ENCODE peak calls at places on chromosome X, in nine cellular contexts. One of them, this sample, is unnamed.

GRCh38 chrX:2908125-2908685 is 20.9 kb downstream of the ARSD start:
- DNase-seq in putamen: no peak
- DNase-seq in stimulated activated CD8-positive, alpha-beta memory T cell treated with anti-CD3 and anti-CD28 coated beads, Interleukin-4, amount 100 ng/mL, for 4 hours: no peak
- DNase-seq in AG09309: no peak
- DNase-seq in A549: no peak
- DNase-seq in head of caudate nucleus: no peak
- DNase-seq in cardiac fibroblast: no peak
- DNase-seq in tibial artery: no peak
- DNase-seq in Right ventricle myocardium superior: no peak
- DNase-seq in this sample: no peak

GRCh38 chrX:136880003-136880451 is 498 bp downstream of the RBMX start:
- DNase-seq in putamen: no peak
- DNase-seq in stimulated activated CD8-positive, alpha-beta memory T cell treated with anti-CD3 and anti-CD28 coated beads, Interleukin-4, amount 100 ng/mL, for 4 hours: peak; percentile 2
- DNase-seq in AG09309: no peak
- DNase-seq in A549: peak; percentile 22
- DNase-seq in head of caudate nucleus: no peak
- DNase-seq in cardiac fibroblast: peak; percentile 26
- DNase-seq in tibial artery: no peak
- DNase-seq in Right ventricle myocardium superior: peak; percentile 41
- DNase-seq in this sample: peak; percentile 20

GRCh38 chrX:154351183-154352011 is 23.0 kb downstream of the FLNA start:
- DNase-seq in putamen: no peak
- DNase-seq in stimulated activated CD8-positive, alpha-beta memory T cell treated with anti-CD3 and anti-CD28 coated beads, Interleukin-4, amount 100 ng/mL, for 4 hours: no peak
- DNase-seq in AG09309: no peak
- DNase-seq in A549: no peak
- DNase-seq in head of caudate nucleus: no peak
- DNase-seq in cardiac fibroblast: peak; percentile 0
- DNase-seq in tibial artery: peak; percentile 62
- DNase-seq in Right ventricle myocardium superior: peak; percentile 30
- DNase-seq in this sample: no peak

GRCh38 chrX:71301195-71301924 is at the start of gene ITGB1BP2:
- DNase-seq in putamen: no peak
- DNase-seq in stimulated activated CD8-positive, alpha-beta memory T cell treated with anti-CD3 and anti-CD28 coated beads, Interleukin-4, amount 100 ng/mL, for 4 hours: no peak
- DNase-seq in AG09309: no peak
- DNase-seq in A549: no peak
- DNase-seq in head of caudate nucleus: no peak
- DNase-seq in cardiac fibroblast: peak; percentile 61
- DNase-seq in tibial artery: peak; percentile 67
- DNase-seq in Right ventricle myocardium superior: no peak
- DNase-seq in this sample: peak; percentile 13

GRCh38 chrX:103175944-103176753 is 38.8 kb upstream of the BEX4 start:
- DNase-seq in putamen: peak; percentile 29
- DNase-seq in stimulated activated CD8-positive, alpha-beta memory T cell treated with anti-CD3 and anti-CD28 coated beads, Interleukin-4, amount 100 ng/mL, for 4 hours: peak; percentile 1
- DNase-seq in AG09309: no peak
- DNase-seq in A549: peak; percentile 37
- DNase-seq in head of caudate nucleus: peak; percentile 71
- DNase-seq in cardiac fibroblast: peak; percentile 61
- DNase-seq in tibial artery: peak; percentile 64
- DNase-seq in Right ventricle myocardium superior: peak; percentile 68
- DNase-seq in this sample: peak; percentile 36

GRCh38 chrX:2841511-2841910 is 12.8 kb downstream of the GYG2 start:
- DNase-seq in putamen: no peak
- DNase-seq in stimulated activated CD8-positive, alpha-beta memory T cell treated with anti-CD3 and anti-CD28 coated beads, Interleukin-4, amount 100 ng/mL, for 4 hours: no peak
- DNase-seq in AG09309: no peak
- DNase-seq in A549: no peak
- DNase-seq in head of caudate nucleus: no peak
- DNase-seq in cardiac fibroblast: no peak
- DNase-seq in tibial artery: no peak
- DNase-seq in Right ventricle myocardium superior: no peak
- DNase-seq in this sample: no peak

GRCh38 chrX:36916941-36917340 is 91.2 kb upstream of the FAM47C start:
- DNase-seq in putamen: no peak
- DNase-seq in stimulated activated CD8-positive, alpha-beta memory T cell treated with anti-CD3 and anti-CD28 coated beads, Interleukin-4, amount 100 ng/mL, for 4 hours: no peak
- DNase-seq in AG09309: no peak
- DNase-seq in A549: no peak
- DNase-seq in head of caudate nucleus: no peak
- DNase-seq in cardiac fibroblast: no peak
- DNase-seq in tibial artery: no peak
- DNase-seq in Right ventricle myocardium superior: no peak
- DNase-seq in this sample: no peak

GRCh38 chrX:100928660-100929613 is at the start of gene XKRX:
- DNase-seq in putamen: peak; percentile 1
- DNase-seq in stimulated activated CD8-positive, alpha-beta memory T cell treated with anti-CD3 and anti-CD28 coated beads, Interleukin-4, amount 100 ng/mL, for 4 hours: peak; percentile 5
- DNase-seq in AG09309: no peak
- DNase-seq in A549: peak; percentile 43
- DNase-seq in head of caudate nucleus: peak; percentile 26
- DNase-seq in cardiac fibroblast: no peak
- DNase-seq in tibial artery: peak; percentile 56
- DNase-seq in Right ventricle myocardium superior: peak; percentile 50
- DNase-seq in this sample: peak; percentile 20

GRCh38 chrX:118679290-118679689 is 48.1 kb upstream of the IL13RA1 start:
- DNase-seq in putamen: no peak
- DNase-seq in stimulated activated CD8-positive, alpha-beta memory T cell treated with anti-CD3 and anti-CD28 coated beads, Interleukin-4, amount 100 ng/mL, for 4 hours: no peak
- DNase-seq in AG09309: no peak
- DNase-seq in A549: no peak
- DNase-seq in head of caudate nucleus: no peak
- DNase-seq in cardiac fibroblast: no peak
- DNase-seq in tibial artery: no peak
- DNase-seq in Right ventricle myocardium superior: no peak
- DNase-seq in this sample: no peak

GRCh38 chrX:45009371-45010000 is 136.5 kb downstream of the KDM6A start:
- DNase-seq in putamen: no peak
- DNase-seq in stimulated activated CD8-positive, alpha-beta memory T cell treated with anti-CD3 and anti-CD28 coated beads, Interleukin-4, amount 100 ng/mL, for 4 hours: no peak
- DNase-seq in AG09309: no peak
- DNase-seq in A549: no peak
- DNase-seq in head of caudate nucleus: no peak
- DNase-seq in cardiac fibroblast: peak; percentile 17
- DNase-seq in tibial artery: no peak
- DNase-seq in Right ventricle myocardium superior: no peak
- DNase-seq in this sample: no peak

GRCh38 chrX:8049827-8050226 is 121.2 kb downstream of the VCX2 start:
- DNase-seq in putamen: no peak
- DNase-seq in stimulated activated CD8-positive, alpha-beta memory T cell treated with anti-CD3 and anti-CD28 coated beads, Interleukin-4, amount 100 ng/mL, for 4 hours: no peak
- DNase-seq in AG09309: no peak
- DNase-seq in A549: no peak
- DNase-seq in head of caudate nucleus: no peak
- DNase-seq in cardiac fibroblast: peak; percentile 29
- DNase-seq in tibial artery: no peak
- DNase-seq in Right ventricle myocardium superior: no peak
- DNase-seq in this sample: no peak

GRCh38 chrX:153970398-153971123 is 1.1 kb downstream of the HCFC1 start:
- DNase-seq in putamen: peak; percentile 77
- DNase-seq in stimulated activated CD8-positive, alpha-beta memory T cell treated with anti-CD3 and anti-CD28 coated beads, Interleukin-4, amount 100 ng/mL, for 4 hours: no peak
- DNase-seq in AG09309: peak; percentile 34
- DNase-seq in A549: no peak
- DNase-seq in head of caudate nucleus: peak; percentile 49
- DNase-seq in cardiac fibroblast: peak; percentile 79
- DNase-seq in tibial artery: peak; percentile 78
- DNase-seq in Right ventricle myocardium superior: peak; percentile 65
- DNase-seq in this sample: no peak

GRCh38 chrX:46959101-46959500 is 46.9 kb downstream of the JADE3 start:
- DNase-seq in putamen: no peak
- DNase-seq in stimulated activated CD8-positive, alpha-beta memory T cell treated with anti-CD3 and anti-CD28 coated beads, Interleukin-4, amount 100 ng/mL, for 4 hours: no peak
- DNase-seq in AG09309: no peak
- DNase-seq in A549: no peak
- DNase-seq in head of caudate nucleus: no peak
- DNase-seq in cardiac fibroblast: no peak
- DNase-seq in tibial artery: no peak
- DNase-seq in Right ventricle myocardium superior: no peak
- DNase-seq in this sample: no peak

GRCh38 chrX:15158736-15159406 is 111.0 kb downstream of the ASB9 start:
- DNase-seq in putamen: no peak
- DNase-seq in stimulated activated CD8-positive, alpha-beta memory T cell treated with anti-CD3 and anti-CD28 coated beads, Interleukin-4, amount 100 ng/mL, for 4 hours: no peak
- DNase-seq in AG09309: no peak
- DNase-seq in A549: no peak
- DNase-seq in head of caudate nucleus: no peak
- DNase-seq in cardiac fibroblast: no peak
- DNase-seq in tibial artery: no peak
- DNase-seq in Right ventricle myocardium superior: no peak
- DNase-seq in this sample: no peak

GRCh38 chrX:130173190-130173895 is 1.6 kb downstream of the RAB33A start:
- DNase-seq in putamen: no peak
- DNase-seq in stimulated activated CD8-positive, alpha-beta memory T cell treated with anti-CD3 and anti-CD28 coated beads, Interleukin-4, amount 100 ng/mL, for 4 hours: no peak
- DNase-seq in AG09309: peak; percentile 73
- DNase-seq in A549: no peak
- DNase-seq in head of caudate nucleus: peak; percentile 52
- DNase-seq in cardiac fibroblast: peak; percentile 82
- DNase-seq in tibial artery: peak; percentile 83
- DNase-seq in Right ventricle myocardium superior: peak; percentile 54
- DNase-seq in this sample: peak; percentile 33

GRCh38 chrX:121245763-121246162 is 198.4 kb downstream of the GLUD2 start:
- DNase-seq in putamen: peak; percentile 6
- DNase-seq in stimulated activated CD8-positive, alpha-beta memory T cell treated with anti-CD3 and anti-CD28 coated beads, Interleukin-4, amount 100 ng/mL, for 4 hours: no peak
- DNase-seq in AG09309: no peak
- DNase-seq in A549: no peak
- DNase-seq in head of caudate nucleus: no peak
- DNase-seq in cardiac fibroblast: no peak
- DNase-seq in tibial artery: no peak
- DNase-seq in Right ventricle myocardium superior: no peak
- DNase-seq in this sample: no peak

GRCh38 chrX:13223868-13224555 is 95.8 kb downstream of the ATXN3L start:
- DNase-seq in putamen: no peak
- DNase-seq in stimulated activated CD8-positive, alpha-beta memory T cell treated with anti-CD3 and anti-CD28 coated beads, Interleukin-4, amount 100 ng/mL, for 4 hours: no peak
- DNase-seq in AG09309: peak; percentile 57
- DNase-seq in A549: peak; percentile 64
- DNase-seq in head of caudate nucleus: no peak
- DNase-seq in cardiac fibroblast: peak; percentile 91
- DNase-seq in tibial artery: no peak
- DNase-seq in Right ventricle myocardium superior: no peak
- DNase-seq in this sample: no peak

GRCh38 chrX:46662594-46662993 is 89.0 kb downstream of the CHST7 start:
- DNase-seq in putamen: no peak
- DNase-seq in stimulated activated CD8-positive, alpha-beta memory T cell treated with anti-CD3 and anti-CD28 coated beads, Interleukin-4, amount 100 ng/mL, for 4 hours: no peak
- DNase-seq in AG09309: no peak
- DNase-seq in A549: no peak
- DNase-seq in head of caudate nucleus: no peak
- DNase-seq in cardiac fibroblast: no peak
- DNase-seq in tibial artery: no peak
- DNase-seq in Right ventricle myocardium superior: no peak
- DNase-seq in this sample: no peak

GRCh38 chrX:149563359-149563758 is 13.6 kb upstream of the HSFX3 start:
- DNase-seq in putamen: no peak
- DNase-seq in stimulated activated CD8-positive, alpha-beta memory T cell treated with anti-CD3 and anti-CD28 coated beads, Interleukin-4, amount 100 ng/mL, for 4 hours: no peak
- DNase-seq in AG09309: no peak
- DNase-seq in A549: no peak
- DNase-seq in head of caudate nucleus: no peak
- DNase-seq in cardiac fibroblast: no peak
- DNase-seq in tibial artery: no peak
- DNase-seq in Right ventricle myocardium superior: no peak
- DNase-seq in this sample: no peak

This sample was measured in left ventricle myocardium inferior.